ENCODE peak calls at places on chromosomes 3 and 15, in four cellular contexts. A is neuronal stem cell, M is pancreas, I is left lung. P is an unnamed sample.

GRCh38 chr3:29576181-29576580 is 295.3 kb downstream of the RBMS3 start:
- DNase-seq in A (no peak), M (no peak), I (no peak), P (no peak)

GRCh38 chr15:96416934-96417759 is 86.6 kb downstream of the NR2F2 start:
- DNase-seq in A (no peak), M (no peak), I (no peak), P (no peak)

GRCh38 chr15:87874896-87875661 is 381.5 kb downstream of the NTRK3 start:
- DNase-seq in A (peak; percentile 41), M (no peak), I (no peak), P (no peak)

GRCh38 chr15:33094336-33094735 is 100.2 kb downstream of the FMN1 start:
- DNase-seq in A (no peak), M (no peak), I (no peak), P (no peak)

GRCh38 chr3:134445631-134446030 is 40.2 kb downstream of the ANAPC13 start:
- DNase-seq in A (no peak), M (no peak), I (no peak), P (peak; percentile 10)

GRCh38 chr3:14652-15051 is 181.9 kb upstream of the CHL1 start:
- DNase-seq in A (no peak), M (no peak), I (no peak), P (no peak)

GRCh38 chr3:134334901-134335280 is 39.4 kb downstream of the AMOTL2 start:
- DNase-seq in A (no peak), M (no peak), I (peak; percentile 34), P (peak; percentile 65)

GRCh38 chr3:55017876-55018275 is 90.0 kb upstream of the LRTM1 start:
- DNase-seq in A (no peak), M (no peak), I (no peak), P (no peak)

GRCh38 chr3:152051501-152052404 is 178.3 kb downstream of the SUCNR1 start:
- DNase-seq in A (no peak), M (no peak), I (no peak), P (no peak)

GRCh38 chr3:170697803-170698350 is 112.0 kb upstream of the SLC7A14 start:
- DNase-seq in A (no peak), M (no peak), I (no peak), P (no peak)

GRCh38 chr3:193954752-193955151 is 181.2 kb upstream of the HES1 start:
- DNase-seq in A (no peak), M (no peak), I (no peak), P (no peak)

GRCh38 chr15:65789759-65790158 is 2.3 kb downstream of the DENND4A start:
- DNase-seq in A (no peak), M (no peak), I (no peak), P (no peak)

GRCh38 chr3:100634493-100635272 is 25.3 kb downstream of the ADGRG7 start:
- DNase-seq in A (no peak), M (peak; percentile 64), I (no peak), P (peak; percentile 70)

GRCh38 chr15:65044724-65045481 is at the start of gene SLC51B:
- DNase-seq in A (no peak), M (no peak), I (peak; percentile 70), P (peak; percentile 99)

GRCh38 chr3:41101231-41101630 is 98.1 kb upstream of the CTNNB1 start:
- DNase-seq in A (no peak), M (no peak), I (no peak), P (no peak)
- H3K27ac ChIP-seq in A (no peak overlapping the region), M (no peak overlapping the region), I (no peak overlapping the region), P (no peak overlapping the region)

DNA sequence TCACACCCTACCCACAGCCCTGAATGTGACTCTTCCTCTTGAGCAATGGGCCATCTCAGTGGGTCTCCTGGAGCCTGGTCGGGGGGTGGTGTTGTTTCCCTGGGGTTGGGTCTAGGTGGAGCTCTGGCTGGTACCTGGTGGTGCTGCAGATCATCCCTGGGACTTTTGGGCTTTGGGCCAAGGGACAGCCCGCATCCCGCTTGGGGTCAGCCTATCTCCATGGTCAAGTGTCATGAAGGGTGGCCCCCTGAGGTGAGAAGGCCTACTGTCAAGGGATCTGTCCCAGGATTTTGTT is 202.0 kb downstream of the UBE3A start:
- DNase-seq in A (no peak), M (no peak), I (no peak), P (no peak)
- H3K9me3 ChIP-seq in A (peaks cover 66% of the 10 kb centered on the region), M (no peaks in the 10 kb centered on the region), I (no peaks in the 10 kb centered on the region), P (peaks cover 6% of the 10 kb centered on the region)

GRCh38 chr3:9377981-9378380 is 15.1 kb downstream of the THUMPD3 start:
- DNase-seq in A (no peak), M (no peak), I (no peak), P (no peak)

GRCh38 chr3:9379327-9379726 is 16.5 kb downstream of the THUMPD3 start:
- DNase-seq in A (no peak), M (no peak), I (no peak), P (no peak)

DNA sequence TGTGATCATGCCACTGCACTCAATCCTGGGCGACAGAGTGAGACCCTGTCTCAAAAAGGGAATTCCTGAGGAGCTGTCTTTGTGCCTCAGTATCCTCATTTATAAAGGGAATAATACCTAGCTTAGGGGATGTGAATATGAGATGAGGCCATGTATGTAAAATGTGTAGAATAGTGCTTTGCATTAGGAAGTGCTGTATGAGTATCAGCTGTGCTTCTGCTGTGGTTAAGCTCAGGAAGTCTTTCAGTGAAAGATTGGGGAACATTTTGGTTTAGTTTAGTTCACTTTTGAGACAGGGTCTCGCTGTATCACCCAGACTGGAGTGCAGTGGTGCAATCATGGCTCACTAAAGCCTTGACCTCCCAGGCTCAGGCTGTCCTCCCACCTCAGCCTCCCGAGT is 10.6 kb downstream of the THUMPD3 start:
- DNase-seq in A (no peak), M (no peak), I (no peak), P (no peak)
- H3K36me3 ChIP-seq in A (no peaks in the 10 kb centered on the region), M (peaks cover 68% of the 10 kb centered on the region), I (no peaks in the 10 kb centered on the region), P (peaks cover 15% of the 10 kb centered on the region)

GRCh38 chr3:39150803-39151631 is 2.4 kb downstream of the CSRNP1 start:
- DNase-seq in A (peak; percentile 70), M (peak; percentile 89), I (peak; percentile 89), P (no peak)

GRCh38 chr3:39148116-39149058 is 5.0 kb downstream of the CSRNP1 start:
- DNase-seq in A (no peak), M (no peak), I (no peak), P (no peak)

GRCh38 chr3:39149059-39149455 is 4.3 kb downstream of the CSRNP1 start:
- DNase-seq in A (no peak), M (no peak), I (no peak), P (no peak)

GRCh38 chr3:39150170-39150802 is 3.1 kb downstream of the CSRNP1 start:
- DNase-seq in A (no peak), M (no peak), I (no peak), P (no peak)

DNA sequence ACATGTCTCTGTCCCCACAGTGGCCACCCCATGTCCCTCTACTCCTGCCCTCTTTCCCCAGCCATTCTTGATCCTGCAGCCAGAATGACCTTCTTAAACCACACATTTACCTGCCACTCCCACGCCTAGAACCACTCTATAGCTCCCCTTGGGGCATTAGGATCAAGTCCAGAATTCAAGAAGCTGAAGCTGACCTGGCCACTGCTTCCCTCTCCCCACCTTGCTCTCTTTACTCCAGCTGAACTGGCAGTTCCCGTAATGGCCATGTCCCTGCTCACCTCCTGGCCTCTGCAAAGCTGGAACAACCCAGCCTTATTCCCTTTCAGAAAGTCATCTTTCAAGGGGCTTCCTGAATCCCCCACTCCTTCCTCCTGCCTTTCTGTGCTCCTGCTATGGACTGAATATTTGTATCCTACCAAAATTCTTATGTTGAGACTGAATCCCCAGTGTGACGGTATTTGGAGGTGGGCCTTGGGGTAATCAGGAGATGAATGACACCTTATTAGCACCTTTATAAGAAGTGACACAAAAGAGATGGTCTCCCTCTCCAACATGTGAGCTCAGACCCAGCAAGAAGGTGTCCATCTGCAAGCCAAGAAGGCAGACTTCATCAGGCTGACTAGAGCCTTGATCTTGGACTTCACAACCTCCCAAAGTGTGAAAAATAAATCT is 3.8 kb downstream of the CSRNP1 start:
- DNase-seq in A (no peak), M (no peak), I (no peak), P (no peak)
- H3K27ac ChIP-seq in A (no peak overlapping the region), M (peak overlapping the region; percentile 100), I (peak overlapping the region; percentile 99), P (peak overlapping the region; percentile 100)

P was measured in small intestine.